ENCODE peak calls at places on chromosomes 3 and 15, in four cellular contexts. One of them, this sample, is unnamed.

GRCh38 chr3:49709852-49710251 is 9.6 kb downstream of the AMIGO3 start:
- DNase-seq in stimulated activated naive CD4-positive, alpha-beta T cell treated with Interleukin-2 at 50 U/mL for 16 hours: no peak
- DNase-seq in HL-60: no peak
- DNase-seq in T-cell: no peak
- DNase-seq in this sample: no peak

GRCh38 chr15:35305906-35306305 is 220.8 kb upstream of the NANOGP8 start:
- DNase-seq in stimulated activated naive CD4-positive, alpha-beta T cell treated with Interleukin-2 at 50 U/mL for 16 hours: no peak
- DNase-seq in HL-60: no peak
- DNase-seq in T-cell: no peak
- DNase-seq in this sample: no peak

GRCh38 chr3:123285479-123285878 is 83.7 kb downstream of the SEC22A start:
- DNase-seq in stimulated activated naive CD4-positive, alpha-beta T cell treated with Interleukin-2 at 50 U/mL for 16 hours: no peak
- DNase-seq in HL-60: no peak
- DNase-seq in T-cell: no peak
- DNase-seq in this sample: no peak

GRCh38 chr3:37308247-37308646 is 133.9 kb upstream of the LRRFIP2 start:
- DNase-seq in stimulated activated naive CD4-positive, alpha-beta T cell treated with Interleukin-2 at 50 U/mL for 16 hours: no peak
- DNase-seq in HL-60: no peak
- DNase-seq in T-cell: no peak
- DNase-seq in this sample: no peak

GRCh38 chr3:125108833-125109540 is 53.2 kb upstream of the HEG1 start:
- DNase-seq in stimulated activated naive CD4-positive, alpha-beta T cell treated with Interleukin-2 at 50 U/mL for 16 hours: no peak
- DNase-seq in HL-60: no peak
- DNase-seq in T-cell: no peak
- DNase-seq in this sample: no peak

GRCh38 chr3:5565026-5565425 is 377.5 kb downstream of the EDEM1 start:
- DNase-seq in stimulated activated naive CD4-positive, alpha-beta T cell treated with Interleukin-2 at 50 U/mL for 16 hours: no peak
- DNase-seq in HL-60: no peak
- DNase-seq in T-cell: no peak
- DNase-seq in this sample: no peak

GRCh38 chr3:195544634-195545033 is 1.5 kb upstream of the PPP1R2 start:
- DNase-seq in stimulated activated naive CD4-positive, alpha-beta T cell treated with Interleukin-2 at 50 U/mL for 16 hours: no peak
- DNase-seq in HL-60: no peak
- DNase-seq in T-cell: no peak
- DNase-seq in this sample: no peak

GRCh38 chr3:160180581-160181216 is 44.5 kb upstream of the C3orf80 start:
- DNase-seq in stimulated activated naive CD4-positive, alpha-beta T cell treated with Interleukin-2 at 50 U/mL for 16 hours: no peak
- DNase-seq in HL-60: no peak
- DNase-seq in T-cell: no peak
- DNase-seq in this sample: no peak

GRCh38 chr15:73082719-73083275 is 30.5 kb downstream of the NEO1 start:
- DNase-seq in stimulated activated naive CD4-positive, alpha-beta T cell treated with Interleukin-2 at 50 U/mL for 16 hours: no peak
- DNase-seq in HL-60: no peak
- DNase-seq in T-cell: no peak
- DNase-seq in this sample: no peak

GRCh38 chr15:40960151-40960885 is 7.0 kb downstream of the CHAC1 start:
- DNase-seq in stimulated activated naive CD4-positive, alpha-beta T cell treated with Interleukin-2 at 50 U/mL for 16 hours: no peak
- DNase-seq in HL-60: no peak
- DNase-seq in T-cell: no peak
- DNase-seq in this sample: no peak

GRCh38 chr3:100709840-100710235 is 544 bp downstream of the TFG start:
- DNase-seq in stimulated activated naive CD4-positive, alpha-beta T cell treated with Interleukin-2 at 50 U/mL for 16 hours: peak; percentile 33
- DNase-seq in HL-60: no peak
- DNase-seq in T-cell: peak; percentile 22
- DNase-seq in this sample: peak; percentile 14

GRCh38 chr3:42705962-42706585 is 3.5 kb upstream of the HHATL start:
- DNase-seq in stimulated activated naive CD4-positive, alpha-beta T cell treated with Interleukin-2 at 50 U/mL for 16 hours: no peak
- DNase-seq in HL-60: no peak
- DNase-seq in T-cell: no peak
- DNase-seq in this sample: no peak

GRCh38 chr3:15998896-15999295 is 175.6 kb upstream of the GALNT15 start:
- DNase-seq in stimulated activated naive CD4-positive, alpha-beta T cell treated with Interleukin-2 at 50 U/mL for 16 hours: no peak
- DNase-seq in HL-60: no peak
- DNase-seq in T-cell: no peak
- DNase-seq in this sample: no peak

GRCh38 chr15:88262064-88262463 is 5.5 kb upstream of the NTRK3 start:
- DNase-seq in stimulated activated naive CD4-positive, alpha-beta T cell treated with Interleukin-2 at 50 U/mL for 16 hours: no peak
- DNase-seq in HL-60: no peak
- DNase-seq in T-cell: no peak
- DNase-seq in this sample: no peak

GRCh38 chr3:78878789-78879515 is 888.8 kb downstream of the ROBO1 start:
- DNase-seq in stimulated activated naive CD4-positive, alpha-beta T cell treated with Interleukin-2 at 50 U/mL for 16 hours: no peak
- DNase-seq in HL-60: no peak
- DNase-seq in T-cell: no peak
- DNase-seq in this sample: no peak

GRCh38 chr15:25501828-25502446 is 63.1 kb upstream of the UBE3A start:
- DNase-seq in stimulated activated naive CD4-positive, alpha-beta T cell treated with Interleukin-2 at 50 U/mL for 16 hours: no peak
- DNase-seq in HL-60: no peak
- DNase-seq in T-cell: no peak
- DNase-seq in this sample: no peak

GRCh38 chr3:13134166-13134878 is 61.1 kb upstream of the IQSEC1 start:
- DNase-seq in stimulated activated naive CD4-positive, alpha-beta T cell treated with Interleukin-2 at 50 U/mL for 16 hours: no peak
- DNase-seq in HL-60: no peak
- DNase-seq in T-cell: no peak
- DNase-seq in this sample: no peak

GRCh38 chr3:126515066-126515706 is 2.4 kb downstream of the UROC1 start:
- DNase-seq in stimulated activated naive CD4-positive, alpha-beta T cell treated with Interleukin-2 at 50 U/mL for 16 hours: no peak
- DNase-seq in HL-60: no peak
- DNase-seq in T-cell: no peak
- DNase-seq in this sample: no peak

GRCh38 chr3:81443948-81444347 is 317.5 kb downstream of the GBE1 start:
- DNase-seq in stimulated activated naive CD4-positive, alpha-beta T cell treated with Interleukin-2 at 50 U/mL for 16 hours: no peak
- DNase-seq in HL-60: no peak
- DNase-seq in T-cell: no peak
- DNase-seq in this sample: no peak

GRCh38 chr3:13869944-13870343 is 9.9 kb downstream of the WNT7A start:
- DNase-seq in stimulated activated naive CD4-positive, alpha-beta T cell treated with Interleukin-2 at 50 U/mL for 16 hours: no peak
- DNase-seq in HL-60: no peak
- DNase-seq in T-cell: no peak
- DNase-seq in this sample: no peak

GRCh38 chr3:71062920-71063767 is 520.4 kb downstream of the FOXP1 start:
- DNase-seq in stimulated activated naive CD4-positive, alpha-beta T cell treated with Interleukin-2 at 50 U/mL for 16 hours: no peak
- DNase-seq in HL-60: no peak
- DNase-seq in T-cell: no peak
- DNase-seq in this sample: no peak

GRCh38 chr3:183502782-183503181 is 52.7 kb downstream of the KLHL6 start:
- DNase-seq in stimulated activated naive CD4-positive, alpha-beta T cell treated with Interleukin-2 at 50 U/mL for 16 hours: no peak
- DNase-seq in HL-60: no peak
- DNase-seq in T-cell: no peak
- DNase-seq in this sample: no peak

GRCh38 chr15:68228971-68229385 is 550 bp downstream of the CLN6 start:
- DNase-seq in stimulated activated naive CD4-positive, alpha-beta T cell treated with Interleukin-2 at 50 U/mL for 16 hours: no peak
- DNase-seq in HL-60: no peak
- DNase-seq in T-cell: no peak
- DNase-seq in this sample: no peak

GRCh38 chr15:36208868-36209582 is 370.4 kb upstream of the CDIN1 start:
- DNase-seq in stimulated activated naive CD4-positive, alpha-beta T cell treated with Interleukin-2 at 50 U/mL for 16 hours: no peak
- DNase-seq in HL-60: no peak
- DNase-seq in T-cell: no peak
- DNase-seq in this sample: no peak

GRCh38 chr3:115325539-115325938 is 178.5 kb upstream of the ZBTB20 start:
- DNase-seq in stimulated activated naive CD4-positive, alpha-beta T cell treated with Interleukin-2 at 50 U/mL for 16 hours: no peak
- DNase-seq in HL-60: no peak
- DNase-seq in T-cell: no peak
- DNase-seq in this sample: no peak

GRCh38 chr15:41883484-41883825 is 10.4 kb downstream of the SPTBN5 start:
- DNase-seq in stimulated activated naive CD4-positive, alpha-beta T cell treated with Interleukin-2 at 50 U/mL for 16 hours: no peak
- DNase-seq in HL-60: no peak
- DNase-seq in T-cell: no peak
- DNase-seq in this sample: no peak

GRCh38 chr3:44439499-44440295 is 37.8 kb downstream of the ZNF445 start:
- DNase-seq in stimulated activated naive CD4-positive, alpha-beta T cell treated with Interleukin-2 at 50 U/mL for 16 hours: peak; percentile 64
- DNase-seq in HL-60: peak; percentile 97
- DNase-seq in T-cell: peak; percentile 71
- DNase-seq in this sample: peak; percentile 92

GRCh38 chr3:189941679-189942078 is 179.0 kb downstream of the P3H2 start:
- DNase-seq in stimulated activated naive CD4-positive, alpha-beta T cell treated with Interleukin-2 at 50 U/mL for 16 hours: no peak
- DNase-seq in HL-60: no peak
- DNase-seq in T-cell: no peak
- DNase-seq in this sample: no peak

GRCh38 chr3:10628902-10629700 is 123.7 kb upstream of the ATP2B2 start:
- DNase-seq in stimulated activated naive CD4-positive, alpha-beta T cell treated with Interleukin-2 at 50 U/mL for 16 hours: no peak
- DNase-seq in HL-60: no peak
- DNase-seq in T-cell: no peak
- DNase-seq in this sample: no peak

GRCh38 chr15:95940431-95940985 is 390.0 kb upstream of the NR2F2 start:
- DNase-seq in stimulated activated naive CD4-positive, alpha-beta T cell treated with Interleukin-2 at 50 U/mL for 16 hours: no peak
- DNase-seq in HL-60: no peak
- DNase-seq in T-cell: no peak
- DNase-seq in this sample: no peak

GRCh38 chr3:55641914-55642313 is 154.8 kb upstream of the WNT5A start:
- DNase-seq in stimulated activated naive CD4-positive, alpha-beta T cell treated with Interleukin-2 at 50 U/mL for 16 hours: no peak
- DNase-seq in HL-60: no peak
- DNase-seq in T-cell: no peak
- DNase-seq in this sample: no peak

GRCh38 chr3:113495035-113495434 is 19.9 kb downstream of the SPICE1 start:
- DNase-seq in stimulated activated naive CD4-positive, alpha-beta T cell treated with Interleukin-2 at 50 U/mL for 16 hours: peak; percentile 2
- DNase-seq in HL-60: no peak
- DNase-seq in T-cell: peak; percentile 41
- DNase-seq in this sample: peak; percentile 13

GRCh38 chr15:67065531-67066005 is at the start of gene SMAD3:
- DNase-seq in stimulated activated naive CD4-positive, alpha-beta T cell treated with Interleukin-2 at 50 U/mL for 16 hours: peak; percentile 72
- DNase-seq in HL-60: peak; percentile 84
- DNase-seq in T-cell: peak; percentile 58
- DNase-seq in this sample: peak; percentile 70

GRCh38 chr3:131174752-131175151 is 148.1 kb downstream of the NEK11 start:
- DNase-seq in stimulated activated naive CD4-positive, alpha-beta T cell treated with Interleukin-2 at 50 U/mL for 16 hours: no peak
- DNase-seq in HL-60: no peak
- DNase-seq in T-cell: peak; percentile 14
- DNase-seq in this sample: peak; percentile 65

GRCh38 chr3:155233213-155233612 is 60.3 kb downstream of the STRIT1 start:
- DNase-seq in stimulated activated naive CD4-positive, alpha-beta T cell treated with Interleukin-2 at 50 U/mL for 16 hours: no peak
- DNase-seq in HL-60: no peak
- DNase-seq in T-cell: no peak
- DNase-seq in this sample: no peak

GRCh38 chr3:194256040-194256945 is 94.8 kb downstream of the CPN2 start:
- DNase-seq in stimulated activated naive CD4-positive, alpha-beta T cell treated with Interleukin-2 at 50 U/mL for 16 hours: no peak
- DNase-seq in HL-60: no peak
- DNase-seq in T-cell: no peak
- DNase-seq in this sample: no peak

GRCh38 chr3:40593351-40593750 is 68.6 kb downstream of the ZNF621 start:
- DNase-seq in stimulated activated naive CD4-positive, alpha-beta T cell treated with Interleukin-2 at 50 U/mL for 16 hours: no peak
- DNase-seq in HL-60: no peak
- DNase-seq in T-cell: no peak
- DNase-seq in this sample: no peak

GRCh38 chr3:78507196-78507984 is 1260.4 kb downstream of the ROBO1 start:
- DNase-seq in stimulated activated naive CD4-positive, alpha-beta T cell treated with Interleukin-2 at 50 U/mL for 16 hours: no peak
- DNase-seq in HL-60: no peak
- DNase-seq in T-cell: no peak
- DNase-seq in this sample: no peak

GRCh38 chr3:159674583-159674982 is 314.1 kb upstream of the IL12A start:
- DNase-seq in stimulated activated naive CD4-positive, alpha-beta T cell treated with Interleukin-2 at 50 U/mL for 16 hours: no peak
- DNase-seq in HL-60: no peak
- DNase-seq in T-cell: no peak
- DNase-seq in this sample: no peak

This sample was measured in T-helper 1 cell.